ENCODE peak calls at places on chromosomes 5 and 9, in six cellular contexts. E is HCT116, C is AG04450, J is A673, P is colonic mucosa, H is stomach. R is an unnamed sample. For H3K27me3, the result is how much of the 10 kb centered on the place peaks cover.

GRCh38 chr5:120055858-120056257 is 408.2 kb upstream of the PRR16 start:
- DNase-seq in C (peak), P (no peak), J (peak), E (peak), H (no peak), R (no peak)

GRCh38 chr5:111635151-111635945 is 121.6 kb downstream of the NREP start:
- DNase-seq in J (no peak), E (no peak), H (peak), P (no peak), C (no peak), R (no peak)

GRCh38 chr9:136095028-136095494 is at the start of gene NACC2:
- DNase-seq in C (no peak), J (no peak), E (no peak), P (peak), H (peak), R (no peak)

GRCh38 chr9:15430920-15431844 is 8.5 kb downstream of the SNAPC3 start:
- DNase-seq in J (peak), P (peak), E (no peak), C (no peak), H (no peak), R (no peak)

GRCh38 chr9:134307674-134308638 is 18.3 kb upstream of the RXRA start:
- DNase-seq in C (no peak), J (no peak), E (no peak), H (no peak), P (no peak), R (no peak)

GRCh38 chr5:13585324-13585723 is 359.2 kb downstream of the DNAH5 start:
- DNase-seq in P (no peak), C (no peak), E (no peak), J (no peak), H (no peak), R (no peak)

GRCh38 chr5:9594913-9595312 is 35.2 kb downstream of the TAS2R1 start:
- DNase-seq in C (no peak), P (no peak), E (no peak), J (no peak), H (no peak), R (no peak)

GRCh38 chr5:151023047-151023615 is 2.7 kb downstream of the GPX3 start:
- DNase-seq in H (peak), P (peak), J (no peak), C (no peak), E (no peak), R (no peak)

GRCh38 chr5:141870871-141871270 is 7.3 kb downstream of the PCDH1 start:
- DNase-seq in H (peak), C (no peak), E (no peak), J (no peak), P (peak), R (no peak)

GRCh38 chr5:93675458-93676450 is 65.6 kb downstream of the POU5F2 start:
- DNase-seq in C (no peak), E (no peak), J (no peak), P (no peak), H (no peak), R (no peak)

GRCh38 chr5:158553195-158553945 is 546.3 kb downstream of the EBF1 start:
- DNase-seq in E (no peak), P (no peak), H (no peak), J (no peak), C (no peak), R (no peak)

GRCh38 chr5:172459396-172460165 is 5.3 kb upstream of the SH3PXD2B start:
- DNase-seq in E (no peak), P (no peak), H (no peak), J (no peak), C (no peak), R (no peak)

GRCh38 chr9:129458155-129458661 is 162.7 kb downstream of the C9orf50 start:
- DNase-seq in C (no peak), H (peak), E (no peak), J (no peak), P (no peak), R (peak)

GRCh38 chr9:90821697-90822096 is 20.1 kb downstream of the SYK start:
- DNase-seq in C (no peak), P (no peak), E (no peak), H (no peak), J (no peak), R (no peak)

GRCh38 chr5:134840811-134841210 is 5.0 kb upstream of the C5orf24 start:
- DNase-seq in H (peak), J (no peak), P (no peak), C (no peak), E (no peak), R (no peak)

GRCh38 chr9:31597977-31598376 is 786.5 kb upstream of the ACO1 start:
- DNase-seq in C (no peak), P (no peak), H (no peak), E (peak), J (peak), R (peak)

GRCh38 chr5:155943516-155944407 is 383.2 kb upstream of the SGCD start:
- DNase-seq in J (peak), C (no peak), H (no peak), E (no peak), P (peak), R (peak)

GRCh38 chr9:6711403-6711802 is 46.4 kb upstream of the KDM4C start:
- DNase-seq in J (no peak), C (peak), E (no peak), P (no peak), H (no peak), R (no peak)

GRCh38 chr5:128536229-128536860 is 1.7 kb downstream of the FBN2 start:
- DNase-seq in C (no peak), P (no peak), J (no peak), H (no peak), E (no peak), R (no peak)

GRCh38 chr5:126544087-126544740 is 50.8 kb downstream of the ALDH7A1 start:
- DNase-seq in H (peak), E (peak), P (peak), C (no peak), J (peak), R (peak)

GRCh38 chr5:109034276-109034675 is 286.6 kb downstream of the FER start:
- DNase-seq in P (no peak), C (no peak), H (no peak), J (no peak), E (no peak), R (no peak)

GRCh38 chr5:125659316-125660071 is 763.7 kb upstream of the GRAMD2B start:
- DNase-seq in H (no peak), P (no peak), J (peak), E (no peak), C (no peak), R (no peak)

GRCh38 chr9:4292781-4293180 is 7.1 kb downstream of the GLIS3 start:
- DNase-seq in J (no peak), H (no peak), P (no peak), C (no peak), E (no peak), R (no peak)

GRCh38 chr9:4359016-4359415 is 59.1 kb upstream of the GLIS3 start:
- DNase-seq in E (no peak), H (no peak), P (no peak), J (no peak), C (no peak), R (no peak)

GRCh38 chr5:180399391-180399790 is 46.3 kb upstream of the GFPT2 start:
- DNase-seq in P (no peak), J (no peak), C (no peak), H (no peak), E (no peak), R (no peak)

GRCh38 chr9:6852243-6852963 is 94.6 kb downstream of the KDM4C start:
- DNase-seq in H (no peak), J (no peak), E (no peak), P (no peak), C (no peak), R (no peak)

GRCh38 chr9:108746864-108747263 is 108.9 kb downstream of the ACTL7B start:
- DNase-seq in P (no peak), J (no peak), H (no peak), C (no peak), E (no peak), R (no peak)

GRCh38 chr5:56305001-56305400 is 71.9 kb upstream of the ANKRD55 start:
- DNase-seq in C (no peak), E (no peak), J (no peak), P (no peak), H (no peak), R (no peak)

GRCh38 chr9:4262735-4263141 is 37.1 kb downstream of the GLIS3 start:
- DNase-seq in C (peak), J (peak), H (no peak), E (peak), P (no peak), R (no peak)

GRCh38 chr5:153907170-153907775 is 131.4 kb downstream of the FAM114A2 start:
- DNase-seq in J (no peak), E (no peak), H (no peak), P (no peak), C (no peak), R (no peak)

GRCh38 chr9:81264516-81264915 is 424.8 kb downstream of the TLE1 start:
- DNase-seq in E (no peak), H (no peak), C (no peak), P (no peak), J (no peak), R (no peak)

GRCh38 chr9:88889386-88889785 is 101.9 kb upstream of the S1PR3 start:
- DNase-seq in E (no peak), C (no peak), P (no peak), H (no peak), J (no peak), R (no peak)

GRCh38 chr5:162703914-162704313 is 636.3 kb downstream of the GABRG2 start:
- DNase-seq in C (no peak), H (no peak), J (peak), P (no peak), E (no peak), R (no peak)

GRCh38 chr5:36073595-36074216 is 7.0 kb upstream of the UGT3A2 start:
- DNase-seq in P (no peak), E (peak), J (peak), H (no peak), C (no peak), R (no peak)

GRCh38 chr5:135386886-135387628 is 12.0 kb downstream of the MACROH2A1 start:
- DNase-seq in P (peak), E (peak), C (peak), H (peak), J (peak), R (no peak)

GRCh38 chr9:15422355-15423327 is at the start of gene SNAPC3:
- DNase-seq in P (peak), J (peak), H (peak), E (peak), C (peak), R (peak)

GRCh38 chr5:107389769-107390168 is 281.0 kb downstream of the EFNA5 start:
- DNase-seq in H (no peak), E (no peak), J (no peak), C (no peak), P (no peak), R (no peak)

GRCh38 chr5:543351-543750 is 19.1 kb upstream of the SLC9A3 start:
- DNase-seq in H (no peak), E (no peak), J (no peak), P (no peak), C (no peak), R (no peak)
- H3K4me3 ChIP-seq in H (no peak), E (no peak), J (no peak), P (no peak), C (no peak), R (no peak)

GRCh38 chr5:81786509-81786908 is 35.6 kb upstream of the SSBP2 start:
- DNase-seq in H (no peak), C (no peak), E (no peak), J (no peak), P (no peak), R (no peak)
- H3K27ac ChIP-seq in H (peak), C (no peak), E (no peak), J (peak), P (no peak), R (no peak)

GRCh38 chr5:1445313-1445894 is at the start of gene SLC6A3:
- DNase-seq in H (peak), P (peak), E (no peak), C (no peak), J (peak), R (no peak)
- H3K27me3 ChIP-seq in H (half or more), P (under half), E (under half), C (half or more), J (half or more), R (under half)

GRCh38 chr5:42950091-42950465 is 90.0 kb downstream of the ANXA2R start:
- DNase-seq in H (no peak), E (no peak), J (no peak), C (no peak), P (no peak), R (no peak)

GRCh38 chr5:42948961-42949347 is 91.2 kb downstream of the ANXA2R start:
- DNase-seq in E (no peak), H (no peak), P (no peak), J (no peak), C (no peak), R (no peak)

GRCh38 chr5:42950466-42951168 is 89.5 kb downstream of the ANXA2R start:
- DNase-seq in C (peak), J (peak), H (peak), E (peak), P (peak), R (peak)

GRCh38 chr5:42951169-42951846 is 88.8 kb downstream of the ANXA2R start:
- DNase-seq in H (peak), E (no peak), C (no peak), J (peak), P (peak), R (peak)

GRCh38 chr5:42949348-42950090 is 90.6 kb downstream of the ANXA2R start:
- DNase-seq in P (peak), H (peak), C (peak), E (no peak), J (peak), R (peak)
- H3K4me3 ChIP-seq in P (peak), H (peak), C (peak), E (no peak), J (peak), R (peak)

GRCh38 chr5:137245438-137245837 is 253.7 kb downstream of the SPOCK1 start:
- DNase-seq in J (no peak), P (no peak), H (no peak), C (no peak), E (no peak), R (no peak)
- H3K27ac ChIP-seq in J (no peak), P (no peak), H (no peak), C (no peak), E (no peak), R (no peak)

GRCh38 chr5:176845392-176845713 is 35.0 kb downstream of the UNC5A start:
- DNase-seq in H (no peak), C (no peak), J (no peak), E (no peak), P (no peak), R (no peak)
- H3K27me3 ChIP-seq in H (half or more), C (under half), J (under half), E (under half), P (under half), R (under half)

R was measured in CD4-positive, alpha-beta memory T cell.